ENCODE peak calls at places on chromosome 21, in ten cellular contexts. P, W, K, D, E, C, Q, Z, M and J are unnamed samples. For H3K9me3, the result is how much of the 10 kb centered on the place peaks cover.

GRCh38 chr21:14942801-14943490 is 121.9 kb downstream of the NRIP1 start:
- DNase-seq in P (no peak), W (no peak), K (peak), D (peak), E (no peak), C (no peak), Q (no peak), Z (no peak), M (no peak), J (no peak)

GRCh38 chr21:43987509-43987908 is 24.6 kb upstream of the TRAPPC10 start:
- DNase-seq in P (no peak), W (no peak), K (no peak), D (no peak), E (no peak), C (no peak), Q (no peak), Z (no peak), M (no peak), J (no peak)

GRCh38 chr21:28396421-28396820 is 596.3 kb downstream of the LTN1 start:
- DNase-seq in P (no peak), W (no peak), K (no peak), D (no peak), E (no peak), C (no peak), Q (no peak), Z (no peak), M (no peak), J (no peak)

GRCh38 chr21:38036016-38036415 is 119.8 kb upstream of the KCNJ6 start:
- DNase-seq in P (no peak), W (no peak), K (no peak), D (no peak), E (no peak), C (no peak), Q (no peak), Z (no peak), M (no peak), J (no peak)

GRCh38 chr21:36125513-36126121 is 9.3 kb upstream of the CBR3 start:
- DNase-seq in P (peak), W (no peak), K (peak), D (no peak), E (peak), C (peak), Q (peak), Z (no peak), M (peak), J (peak)

GRCh38 chr21:28971171-28971570 is 21.5 kb downstream of the LTN1 start:
- DNase-seq in P (no peak), W (no peak), K (peak), D (no peak), E (no peak), C (no peak), Q (no peak), Z (no peak), M (no peak), J (no peak)

GRCh38 chr21:35236090-35236489 is 187.0 kb upstream of the RUNX1 start:
- DNase-seq in P (no peak), W (no peak), K (no peak), D (no peak), E (no peak), C (no peak), Q (no peak), Z (no peak), M (no peak), J (no peak)

GRCh38 chr21:16708431-16708830 is 804.4 kb upstream of the CXADR start:
- DNase-seq in P (no peak), W (no peak), K (peak), D (no peak), E (no peak), C (no peak), Q (no peak), Z (no peak), M (no peak), J (no peak)

GRCh38 chr21:31509108-31510017 is 150.1 kb upstream of the SOD1 start:
- DNase-seq in P (no peak), W (no peak), K (peak), D (no peak), E (no peak), C (peak), Q (peak), Z (no peak), M (no peak), J (peak)

GRCh38 chr21:37383066-37383465 is 16.5 kb downstream of the DYRK1A start:
- DNase-seq in P (no peak), W (no peak), K (no peak), D (no peak), E (no peak), C (no peak), Q (no peak), Z (no peak), M (no peak), J (no peak)

GRCh38 chr21:15695241-15695640 is 34.5 kb upstream of the USP25 start:
- DNase-seq in P (no peak), W (no peak), K (no peak), D (no peak), E (no peak), C (no peak), Q (no peak), Z (no peak), M (no peak), J (no peak)

GRCh38 chr21:43574741-43575465 is 84.4 kb downstream of the HSF2BP start:
- DNase-seq in P (peak), W (peak), K (no peak), D (no peak), E (peak), C (no peak), Q (no peak), Z (peak), M (peak), J (no peak)

GRCh38 chr21:36320421-36321324 is 676 bp downstream of the MORC3 start:
- DNase-seq in P (peak), W (peak), K (peak), D (peak), E (peak), C (peak), Q (peak), Z (peak), M (peak), J (peak)

GRCh38 chr21:42233067-42233981 is 14.4 kb downstream of the ABCG1 start:
- DNase-seq in P (peak), W (peak), K (no peak), D (no peak), E (peak), C (peak), Q (peak), Z (peak), M (peak), J (peak)

GRCh38 chr21:35366348-35367085 is 317.4 kb upstream of the RUNX1 start:
- DNase-seq in P (peak), W (no peak), K (peak), D (no peak), E (no peak), C (no peak), Q (no peak), Z (peak), M (no peak), J (no peak)

GRCh38 chr21:42581676-42582371 is 68.2 kb downstream of the SLC37A1 start:
- DNase-seq in P (peak), W (peak), K (no peak), D (no peak), E (no peak), C (no peak), Q (no peak), Z (no peak), M (no peak), J (no peak)

GRCh38 chr21:27275294-27275927 is 308.5 kb upstream of the ADAMTS5 start:
- DNase-seq in P (no peak), W (no peak), K (peak), D (peak), E (no peak), C (no peak), Q (no peak), Z (no peak), M (no peak), J (no peak)

GRCh38 chr21:30044447-30045064 is 104.8 kb upstream of the GRIK1 start:
- DNase-seq in P (no peak), W (no peak), K (peak), D (no peak), E (no peak), C (no peak), Q (peak), Z (no peak), M (no peak), J (no peak)

GRCh38 chr21:42614811-42615342 is 38.5 kb upstream of the PDE9A start:
- DNase-seq in P (no peak), W (no peak), K (no peak), D (no peak), E (no peak), C (peak), Q (peak), Z (no peak), M (peak), J (peak)

GRCh38 chr21:44939532-44940115 is at the start of gene SLX9:
- DNase-seq in P (peak), W (peak), K (peak), D (peak), E (no peak), C (peak), Q (peak), Z (peak), M (peak), J (peak)

GRCh38 chr21:37483776-37484175 is 117.2 kb downstream of the DYRK1A start:
- DNase-seq in P (no peak), W (no peak), K (no peak), D (no peak), E (no peak), C (no peak), Q (no peak), Z (no peak), M (no peak), J (no peak)

GRCh38 chr21:27154451-27155129 is 187.7 kb upstream of the ADAMTS5 start:
- DNase-seq in P (peak), W (no peak), K (no peak), D (no peak), E (no peak), C (no peak), Q (no peak), Z (no peak), M (no peak), J (no peak)

GRCh38 chr21:39084073-39084472 is 99.2 kb downstream of the PSMG1 start:
- DNase-seq in P (no peak), W (no peak), K (no peak), D (no peak), E (peak), C (no peak), Q (no peak), Z (no peak), M (no peak), J (no peak)
- H3K27ac ChIP-seq in P (no peak), W (no peak), K (no peak), D (no peak), E (peak), C (no peak), Q (no peak), Z (no peak), M (peak), J (no peak)

DNA sequence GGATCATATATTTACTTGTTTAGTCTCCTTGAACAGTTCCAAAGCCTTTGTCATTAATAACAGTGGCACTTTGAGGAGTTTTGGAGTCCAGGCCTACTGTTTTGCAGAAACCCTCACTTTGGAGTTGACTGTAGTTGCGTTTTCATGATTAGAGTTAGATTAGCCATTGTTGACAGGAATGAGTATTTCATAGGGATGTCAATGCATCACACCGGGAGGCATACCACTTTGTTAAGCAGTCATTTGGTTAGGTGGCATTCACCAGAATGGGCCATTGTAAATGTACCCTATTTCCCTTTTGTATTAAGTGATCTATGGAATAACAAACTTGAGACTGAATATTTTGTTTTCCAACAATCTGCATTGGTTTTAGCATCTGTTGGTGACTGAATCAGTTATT is 11.8 kb downstream of the MRPS6 start:
- DNase-seq in P (no peak), W (no peak), K (no peak), D (no peak), E (no peak), C (no peak), Q (no peak), Z (no peak), M (no peak), J (no peak)
- H3K9me3 ChIP-seq in P (under half), W (under half), K (under half), D (under half), E (under half), C (under half), Q (under half), Z (under half), M (under half), J (under half)

DNA sequence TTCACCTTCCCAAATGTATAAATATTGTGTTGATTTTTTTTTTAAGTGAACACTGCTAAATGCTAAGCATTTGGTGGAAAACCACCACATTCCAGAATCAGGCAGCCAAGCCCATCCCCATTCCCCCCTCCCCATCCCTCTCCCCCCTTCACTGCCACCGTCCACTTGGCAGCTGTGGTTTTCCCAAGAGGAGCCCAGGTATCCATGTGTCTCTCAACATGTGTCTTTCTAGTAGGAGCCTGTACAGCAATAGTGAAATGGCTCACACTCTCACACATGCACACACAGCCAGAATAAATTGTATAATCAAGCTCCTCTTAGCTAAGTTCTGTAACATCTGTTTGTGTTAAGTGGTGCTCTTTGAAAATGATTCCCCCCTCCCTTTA is 43.1 kb downstream of the BACE2 start:
- DNase-seq in P (no peak), W (no peak), K (peak), D (no peak), E (no peak), C (no peak), Q (no peak), Z (no peak), M (no peak), J (no peak)
- H3K27ac ChIP-seq in P (no peak), W (no peak), K (no peak), D (no peak), E (no peak), C (no peak), Q (no peak), Z (no peak), M (no peak), J (no peak)

GRCh38 chr21:32861871-32862270 is 90.3 kb upstream of the PAXBP1 start:
- DNase-seq in P (no peak), W (no peak), K (no peak), D (peak), E (no peak), C (no peak), Q (no peak), Z (no peak), M (no peak), J (no peak)

DNA sequence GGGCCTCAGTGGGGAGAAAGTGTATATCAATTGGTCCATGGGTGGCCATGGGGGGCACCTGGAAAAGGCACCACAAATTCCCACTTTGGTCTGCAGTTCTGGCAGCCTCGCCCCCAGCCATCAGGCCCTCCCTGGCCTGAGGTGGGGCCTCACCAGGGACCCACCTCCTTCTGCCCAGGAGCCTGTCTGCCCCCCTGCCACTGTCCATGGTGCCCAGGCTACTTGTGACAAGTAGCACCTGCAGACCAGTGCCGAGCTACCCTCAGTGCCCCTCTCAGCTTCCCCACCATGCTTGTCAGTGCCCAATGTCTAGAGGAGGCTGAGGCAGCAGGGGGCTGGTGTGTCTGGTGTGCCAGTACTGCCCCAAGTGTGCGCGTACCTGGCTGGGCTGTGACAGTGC is 87.1 kb upstream of the PAXBP1 start:
- DNase-seq in P (no peak), W (no peak), K (no peak), D (no peak), E (no peak), C (no peak), Q (no peak), Z (no peak), M (no peak), J (no peak)
- H3K9me3 ChIP-seq in P (under half), W (under half), K (under half), D (under half), E (under half), C (under half), Q (under half), Z (under half), M (under half), J (under half)

GRCh38 chr21:46028547-46029200 is 47.1 kb downstream of the COL6A1 start:
- DNase-seq in P (peak), W (no peak), K (peak), D (peak), E (no peak), C (no peak), Q (no peak), Z (no peak), M (no peak), J (no peak)
- H3K27ac ChIP-seq in P (no peak), W (peak), K (peak), D (peak), E (peak), C (no peak), Q (no peak), Z (no peak), M (peak), J (no peak)

DNA sequence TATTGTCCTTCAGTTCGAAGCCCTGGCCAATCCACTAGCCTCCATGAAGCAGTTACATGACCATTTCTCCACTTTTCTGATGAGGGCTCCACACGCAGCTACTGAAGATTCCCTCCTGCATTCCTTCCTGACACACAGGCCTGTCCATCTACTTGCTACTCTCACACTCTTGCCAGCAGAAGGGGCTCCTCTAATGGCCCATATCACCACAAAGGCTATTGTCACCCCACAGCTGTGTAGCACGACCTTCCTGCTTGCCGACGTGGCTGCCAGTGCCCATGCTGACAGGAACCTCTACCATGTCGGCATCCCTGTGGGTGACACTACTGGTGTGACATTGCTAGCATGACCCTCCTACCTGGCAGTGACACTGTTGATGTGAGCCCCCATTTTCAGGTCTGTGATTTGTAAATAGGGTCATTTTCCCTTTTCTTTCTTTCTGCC is 1528.6 kb upstream of the TPTE start:
- DNase-seq in P (no peak), W (no peak), K (peak), D (no peak), E (peak), C (no peak), Q (peak), Z (no peak), M (no peak), J (no peak)
- H3K9me3 ChIP-seq in P (under half), W (under half), K (under half), D (under half), E (under half), C (under half), Q (under half), Z (under half), M (under half), J (under half)

GRCh38 chr21:26077523-26077922 is 93.0 kb downstream of the APP start:
- DNase-seq in P (no peak), W (no peak), K (no peak), D (no peak), E (no peak), C (no peak), Q (no peak), Z (no peak), M (no peak), J (no peak)

GRCh38 chr21:26079376-26079775 is 91.2 kb downstream of the APP start:
- DNase-seq in P (no peak), W (no peak), K (peak), D (no peak), E (no peak), C (no peak), Q (no peak), Z (no peak), M (no peak), J (no peak)

GRCh38 chr21:26082549-26082948 is 88.0 kb downstream of the APP start:
- DNase-seq in P (no peak), W (no peak), K (no peak), D (no peak), E (no peak), C (no peak), Q (no peak), Z (no peak), M (no peak), J (no peak)

GRCh38 chr21:26085100-26085499 is 85.5 kb downstream of the APP start:
- DNase-seq in P (no peak), W (no peak), K (no peak), D (no peak), E (no peak), C (no peak), Q (no peak), Z (no peak), M (no peak), J (no peak)

GRCh38 chr21:26080211-26080610 is 90.4 kb downstream of the APP start:
- DNase-seq in P (no peak), W (no peak), K (no peak), D (no peak), E (no peak), C (no peak), Q (no peak), Z (no peak), M (no peak), J (no peak)
- H3K27ac ChIP-seq in P (no peak), W (no peak), K (no peak), D (no peak), E (no peak), C (no peak), Q (no peak), Z (no peak), M (no peak), J (no peak)

GRCh38 chr21:21673959-21674358 is 675.8 kb downstream of the NCAM2 start:
- DNase-seq in P (no peak), W (no peak), K (no peak), D (no peak), E (no peak), C (no peak), Q (no peak), Z (no peak), M (no peak), J (no peak)
- H3K9me3 ChIP-seq in P (under half), W (under half), K (under half), D (under half), E (under half), C (under half), Q (under half), Z (under half), M (under half), J (under half)

GRCh38 chr21:23384679-23385078 is 2222.6 kb downstream of the MRPL39 start:
- DNase-seq in P (no peak), W (no peak), K (no peak), D (no peak), E (no peak), C (no peak), Q (no peak), Z (no peak), M (no peak), J (no peak)
- H3K27ac ChIP-seq in P (no peak), W (no peak), K (no peak), D (no peak), E (no peak), C (no peak), Q (no peak), Z (no peak), M (no peak), J (no peak)

GRCh38 chr21:9837946-9838801 is 683.2 kb upstream of the TPTE start:
- DNase-seq in P (no peak), W (no peak), K (no peak), D (no peak), E (no peak), C (no peak), Q (no peak), Z (no peak), M (peak), J (no peak)
- H3K9me3 ChIP-seq in P (under half), W (under half), K (under half), D (under half), E (under half), C (under half), Q (under half), Z (under half), M (under half), J (under half)